ENCODE peak calls at places on chromosomes 2 and 18, in nine cellular contexts. One of them, this sample, is unnamed.

GRCh38 chr2:68319397-68320117 is at the start of gene CNRIP1:
- DNase-seq in NCI-H1105 treated with DMSO at 0.1 percent for 48 hours: peak
- DNase-seq in activated CD8-positive, alpha-beta T cell treated with anti-CD3 and anti-CD28 coated beads, Interleukin-2, amount 10 ng/mL, durations not matched to agents 7 days and 5 days: no peak
- DNase-seq in neural crest cell: peak
- DNase-seq in T-helper 17 cell: no peak
- DNase-seq in A549: peak
- DNase-seq in nephron progenitor cell: peak
- DNase-seq in stimulated activated CD4-positive, alpha-beta T cell treated with anti-CD3 and anti-CD28 coated beads, TNF-alpha, amount 100 ng/mL, for 4 hours: peak
- DNase-seq in AG10803: peak
- DNase-seq in this sample: peak

GRCh38 chr18:79798999-79799370 is 1.2 kb downstream of the KCNG2 start:
- DNase-seq in nephron progenitor cell: peak
- DNase-seq in NCI-H1105 treated with DMSO at 0.1 percent for 48 hours: no peak
- DNase-seq in activated CD8-positive, alpha-beta T cell treated with anti-CD3 and anti-CD28 coated beads, Interleukin-2, amount 10 ng/mL, durations not matched to agents 7 days and 5 days: no peak
- DNase-seq in A549: no peak
- DNase-seq in neural crest cell: no peak
- DNase-seq in T-helper 17 cell: no peak
- DNase-seq in AG10803: no peak
- DNase-seq in stimulated activated CD4-positive, alpha-beta T cell treated with anti-CD3 and anti-CD28 coated beads, TNF-alpha, amount 100 ng/mL, for 4 hours: no peak
- DNase-seq in this sample: peak

GRCh38 chr2:172100080-172101007 is 2.4 kb downstream of the DLX2 start:
- DNase-seq in activated CD8-positive, alpha-beta T cell treated with anti-CD3 and anti-CD28 coated beads, Interleukin-2, amount 10 ng/mL, durations not matched to agents 7 days and 5 days: no peak
- DNase-seq in nephron progenitor cell: peak
- DNase-seq in AG10803: no peak
- DNase-seq in T-helper 17 cell: no peak
- DNase-seq in NCI-H1105 treated with DMSO at 0.1 percent for 48 hours: no peak
- DNase-seq in stimulated activated CD4-positive, alpha-beta T cell treated with anti-CD3 and anti-CD28 coated beads, TNF-alpha, amount 100 ng/mL, for 4 hours: no peak
- DNase-seq in neural crest cell: peak
- DNase-seq in A549: no peak
- DNase-seq in this sample: no peak

GRCh38 chr2:133324150-133324561 is 244.1 kb downstream of the NCKAP5 start:
- DNase-seq in A549: no peak
- DNase-seq in activated CD8-positive, alpha-beta T cell treated with anti-CD3 and anti-CD28 coated beads, Interleukin-2, amount 10 ng/mL, durations not matched to agents 7 days and 5 days: no peak
- DNase-seq in AG10803: peak
- DNase-seq in nephron progenitor cell: no peak
- DNase-seq in T-helper 17 cell: no peak
- DNase-seq in stimulated activated CD4-positive, alpha-beta T cell treated with anti-CD3 and anti-CD28 coated beads, TNF-alpha, amount 100 ng/mL, for 4 hours: no peak
- DNase-seq in neural crest cell: no peak
- DNase-seq in NCI-H1105 treated with DMSO at 0.1 percent for 48 hours: no peak
- DNase-seq in this sample: no peak

GRCh38 chr18:39600894-39601293 is 2035.3 kb upstream of the CELF4 start:
- DNase-seq in stimulated activated CD4-positive, alpha-beta T cell treated with anti-CD3 and anti-CD28 coated beads, TNF-alpha, amount 100 ng/mL, for 4 hours: no peak
- DNase-seq in AG10803: no peak
- DNase-seq in T-helper 17 cell: no peak
- DNase-seq in activated CD8-positive, alpha-beta T cell treated with anti-CD3 and anti-CD28 coated beads, Interleukin-2, amount 10 ng/mL, durations not matched to agents 7 days and 5 days: no peak
- DNase-seq in A549: no peak
- DNase-seq in neural crest cell: no peak
- DNase-seq in NCI-H1105 treated with DMSO at 0.1 percent for 48 hours: no peak
- DNase-seq in nephron progenitor cell: no peak
- DNase-seq in this sample: no peak

GRCh38 chr18:46950064-46950656 is 32.8 kb downstream of the KATNAL2 start:
- DNase-seq in T-helper 17 cell: no peak
- DNase-seq in A549: no peak
- DNase-seq in activated CD8-positive, alpha-beta T cell treated with anti-CD3 and anti-CD28 coated beads, Interleukin-2, amount 10 ng/mL, durations not matched to agents 7 days and 5 days: no peak
- DNase-seq in nephron progenitor cell: no peak
- DNase-seq in stimulated activated CD4-positive, alpha-beta T cell treated with anti-CD3 and anti-CD28 coated beads, TNF-alpha, amount 100 ng/mL, for 4 hours: no peak
- DNase-seq in neural crest cell: no peak
- DNase-seq in NCI-H1105 treated with DMSO at 0.1 percent for 48 hours: peak
- DNase-seq in AG10803: peak
- DNase-seq in this sample: no peak

GRCh38 chr18:36963464-36963863 is 134.5 kb downstream of the KIAA1328 start:
- DNase-seq in stimulated activated CD4-positive, alpha-beta T cell treated with anti-CD3 and anti-CD28 coated beads, TNF-alpha, amount 100 ng/mL, for 4 hours: no peak
- DNase-seq in nephron progenitor cell: no peak
- DNase-seq in A549: no peak
- DNase-seq in AG10803: no peak
- DNase-seq in neural crest cell: no peak
- DNase-seq in NCI-H1105 treated with DMSO at 0.1 percent for 48 hours: no peak
- DNase-seq in activated CD8-positive, alpha-beta T cell treated with anti-CD3 and anti-CD28 coated beads, Interleukin-2, amount 10 ng/mL, durations not matched to agents 7 days and 5 days: no peak
- DNase-seq in T-helper 17 cell: no peak
- DNase-seq in this sample: no peak

GRCh38 chr2:212845941-212846340 is 305.5 kb downstream of the IKZF2 start:
- DNase-seq in A549: no peak
- DNase-seq in stimulated activated CD4-positive, alpha-beta T cell treated with anti-CD3 and anti-CD28 coated beads, TNF-alpha, amount 100 ng/mL, for 4 hours: no peak
- DNase-seq in neural crest cell: no peak
- DNase-seq in AG10803: peak
- DNase-seq in activated CD8-positive, alpha-beta T cell treated with anti-CD3 and anti-CD28 coated beads, Interleukin-2, amount 10 ng/mL, durations not matched to agents 7 days and 5 days: no peak
- DNase-seq in T-helper 17 cell: no peak
- DNase-seq in nephron progenitor cell: no peak
- DNase-seq in NCI-H1105 treated with DMSO at 0.1 percent for 48 hours: no peak
- DNase-seq in this sample: no peak

GRCh38 chr2:209662091-209662490 is 109.5 kb upstream of the UNC80 start:
- DNase-seq in nephron progenitor cell: no peak
- DNase-seq in T-helper 17 cell: no peak
- DNase-seq in AG10803: no peak
- DNase-seq in A549: no peak
- DNase-seq in NCI-H1105 treated with DMSO at 0.1 percent for 48 hours: no peak
- DNase-seq in neural crest cell: no peak
- DNase-seq in activated CD8-positive, alpha-beta T cell treated with anti-CD3 and anti-CD28 coated beads, Interleukin-2, amount 10 ng/mL, durations not matched to agents 7 days and 5 days: no peak
- DNase-seq in stimulated activated CD4-positive, alpha-beta T cell treated with anti-CD3 and anti-CD28 coated beads, TNF-alpha, amount 100 ng/mL, for 4 hours: no peak
- DNase-seq in this sample: no peak

GRCh38 chr2:201883559-201883958 is 77.2 kb downstream of the CDK15 start:
- DNase-seq in nephron progenitor cell: no peak
- DNase-seq in stimulated activated CD4-positive, alpha-beta T cell treated with anti-CD3 and anti-CD28 coated beads, TNF-alpha, amount 100 ng/mL, for 4 hours: no peak
- DNase-seq in NCI-H1105 treated with DMSO at 0.1 percent for 48 hours: no peak
- DNase-seq in T-helper 17 cell: no peak
- DNase-seq in A549: no peak
- DNase-seq in neural crest cell: no peak
- DNase-seq in activated CD8-positive, alpha-beta T cell treated with anti-CD3 and anti-CD28 coated beads, Interleukin-2, amount 10 ng/mL, durations not matched to agents 7 days and 5 days: no peak
- DNase-seq in AG10803: no peak
- DNase-seq in this sample: no peak

GRCh38 chr2:39513641-39514094 is 76.6 kb upstream of the MAP4K3 start:
- DNase-seq in NCI-H1105 treated with DMSO at 0.1 percent for 48 hours: peak
- DNase-seq in stimulated activated CD4-positive, alpha-beta T cell treated with anti-CD3 and anti-CD28 coated beads, TNF-alpha, amount 100 ng/mL, for 4 hours: peak
- DNase-seq in neural crest cell: no peak
- DNase-seq in activated CD8-positive, alpha-beta T cell treated with anti-CD3 and anti-CD28 coated beads, Interleukin-2, amount 10 ng/mL, durations not matched to agents 7 days and 5 days: peak
- DNase-seq in A549: peak
- DNase-seq in AG10803: peak
- DNase-seq in T-helper 17 cell: no peak
- DNase-seq in nephron progenitor cell: peak
- DNase-seq in this sample: no peak

GRCh38 chr2:226760412-226761194 is 39.0 kb downstream of the IRS1 start:
- DNase-seq in NCI-H1105 treated with DMSO at 0.1 percent for 48 hours: no peak
- DNase-seq in T-helper 17 cell: no peak
- DNase-seq in neural crest cell: no peak
- DNase-seq in A549: peak
- DNase-seq in stimulated activated CD4-positive, alpha-beta T cell treated with anti-CD3 and anti-CD28 coated beads, TNF-alpha, amount 100 ng/mL, for 4 hours: no peak
- DNase-seq in activated CD8-positive, alpha-beta T cell treated with anti-CD3 and anti-CD28 coated beads, Interleukin-2, amount 10 ng/mL, durations not matched to agents 7 days and 5 days: no peak
- DNase-seq in AG10803: peak
- DNase-seq in nephron progenitor cell: no peak
- DNase-seq in this sample: no peak

GRCh38 chr2:229363126-229363814 is 92.2 kb upstream of the PID1 start:
- DNase-seq in neural crest cell: no peak
- DNase-seq in T-helper 17 cell: no peak
- DNase-seq in nephron progenitor cell: no peak
- DNase-seq in NCI-H1105 treated with DMSO at 0.1 percent for 48 hours: no peak
- DNase-seq in A549: no peak
- DNase-seq in activated CD8-positive, alpha-beta T cell treated with anti-CD3 and anti-CD28 coated beads, Interleukin-2, amount 10 ng/mL, durations not matched to agents 7 days and 5 days: no peak
- DNase-seq in stimulated activated CD4-positive, alpha-beta T cell treated with anti-CD3 and anti-CD28 coated beads, TNF-alpha, amount 100 ng/mL, for 4 hours: no peak
- DNase-seq in AG10803: peak
- DNase-seq in this sample: no peak

GRCh38 chr2:102063360-102063947 is 71.7 kb downstream of the IL1R2 start:
- DNase-seq in stimulated activated CD4-positive, alpha-beta T cell treated with anti-CD3 and anti-CD28 coated beads, TNF-alpha, amount 100 ng/mL, for 4 hours: no peak
- DNase-seq in nephron progenitor cell: no peak
- DNase-seq in NCI-H1105 treated with DMSO at 0.1 percent for 48 hours: no peak
- DNase-seq in AG10803: peak
- DNase-seq in activated CD8-positive, alpha-beta T cell treated with anti-CD3 and anti-CD28 coated beads, Interleukin-2, amount 10 ng/mL, durations not matched to agents 7 days and 5 days: no peak
- DNase-seq in neural crest cell: no peak
- DNase-seq in T-helper 17 cell: no peak
- DNase-seq in A549: no peak
- DNase-seq in this sample: peak

GRCh38 chr2:9355270-9355669 is 68.1 kb downstream of the ITGB1BP1 start:
- DNase-seq in NCI-H1105 treated with DMSO at 0.1 percent for 48 hours: no peak
- DNase-seq in nephron progenitor cell: no peak
- DNase-seq in stimulated activated CD4-positive, alpha-beta T cell treated with anti-CD3 and anti-CD28 coated beads, TNF-alpha, amount 100 ng/mL, for 4 hours: no peak
- DNase-seq in AG10803: no peak
- DNase-seq in A549: no peak
- DNase-seq in neural crest cell: no peak
- DNase-seq in activated CD8-positive, alpha-beta T cell treated with anti-CD3 and anti-CD28 coated beads, Interleukin-2, amount 10 ng/mL, durations not matched to agents 7 days and 5 days: no peak
- DNase-seq in T-helper 17 cell: no peak
- DNase-seq in this sample: no peak

GRCh38 chr2:17800693-17801458 is 15.4 kb upstream of the MSGN1 start:
- DNase-seq in AG10803: no peak
- DNase-seq in stimulated activated CD4-positive, alpha-beta T cell treated with anti-CD3 and anti-CD28 coated beads, TNF-alpha, amount 100 ng/mL, for 4 hours: no peak
- DNase-seq in A549: no peak
- DNase-seq in neural crest cell: no peak
- DNase-seq in T-helper 17 cell: no peak
- DNase-seq in activated CD8-positive, alpha-beta T cell treated with anti-CD3 and anti-CD28 coated beads, Interleukin-2, amount 10 ng/mL, durations not matched to agents 7 days and 5 days: no peak
- DNase-seq in NCI-H1105 treated with DMSO at 0.1 percent for 48 hours: peak
- DNase-seq in nephron progenitor cell: no peak
- DNase-seq in this sample: no peak

GRCh38 chr18:24138884-24139616 is at the start of gene CABYR:
- DNase-seq in nephron progenitor cell: peak
- DNase-seq in A549: peak
- DNase-seq in T-helper 17 cell: peak
- DNase-seq in stimulated activated CD4-positive, alpha-beta T cell treated with anti-CD3 and anti-CD28 coated beads, TNF-alpha, amount 100 ng/mL, for 4 hours: peak
- DNase-seq in AG10803: peak
- DNase-seq in activated CD8-positive, alpha-beta T cell treated with anti-CD3 and anti-CD28 coated beads, Interleukin-2, amount 10 ng/mL, durations not matched to agents 7 days and 5 days: peak
- DNase-seq in NCI-H1105 treated with DMSO at 0.1 percent for 48 hours: peak
- DNase-seq in neural crest cell: peak
- DNase-seq in this sample: peak

This sample was measured in upper lobe of right lung.